ENCODE peak calls at places on chromosomes 4 and X, in five cellular contexts. One of them, this sample, is unnamed.

GRCh38 chrX:83759872-83760271 is 101.1 kb upstream of the CYLC1 start:
- DNase-seq in activated T-cell treated with anti-CD3 and anti-CD28 coated beads, Interleukin-2, amount 50 U/mL, for 72 hours: no peak
- DNase-seq in activated CD4-positive, alpha-beta T cell treated with anti-CD3 and anti-CD28 coated beads, Interleukin-2, amount 50 U/mL, for 4 hours: no peak
- DNase-seq in stomach: no peak
- DNase-seq in stimulated activated CD4-positive, alpha-beta T cell treated with anti-CD3 and anti-CD28 coated beads, Interleukin-15, amount 100 ng/mL, for 1 hour: no peak
- DNase-seq in this sample: no peak

GRCh38 chr4:173185832-173186545 is 17.4 kb downstream of the GALNT7 start:
- DNase-seq in activated T-cell treated with anti-CD3 and anti-CD28 coated beads, Interleukin-2, amount 50 U/mL, for 72 hours: no peak
- DNase-seq in activated CD4-positive, alpha-beta T cell treated with anti-CD3 and anti-CD28 coated beads, Interleukin-2, amount 50 U/mL, for 4 hours: no peak
- DNase-seq in stomach: no peak
- DNase-seq in stimulated activated CD4-positive, alpha-beta T cell treated with anti-CD3 and anti-CD28 coated beads, Interleukin-15, amount 100 ng/mL, for 1 hour: no peak
- DNase-seq in this sample: no peak

GRCh38 chr4:9867746-9868425 is 86.5 kb downstream of the DRD5 start:
- DNase-seq in activated T-cell treated with anti-CD3 and anti-CD28 coated beads, Interleukin-2, amount 50 U/mL, for 72 hours: no peak
- DNase-seq in activated CD4-positive, alpha-beta T cell treated with anti-CD3 and anti-CD28 coated beads, Interleukin-2, amount 50 U/mL, for 4 hours: no peak
- DNase-seq in stomach: no peak
- DNase-seq in stimulated activated CD4-positive, alpha-beta T cell treated with anti-CD3 and anti-CD28 coated beads, Interleukin-15, amount 100 ng/mL, for 1 hour: no peak
- DNase-seq in this sample: no peak

GRCh38 chr4:112172180-112172579 is 26.9 kb downstream of the FAM241A start:
- DNase-seq in activated T-cell treated with anti-CD3 and anti-CD28 coated beads, Interleukin-2, amount 50 U/mL, for 72 hours: no peak
- DNase-seq in activated CD4-positive, alpha-beta T cell treated with anti-CD3 and anti-CD28 coated beads, Interleukin-2, amount 50 U/mL, for 4 hours: no peak
- DNase-seq in stomach: no peak
- DNase-seq in stimulated activated CD4-positive, alpha-beta T cell treated with anti-CD3 and anti-CD28 coated beads, Interleukin-15, amount 100 ng/mL, for 1 hour: no peak
- DNase-seq in this sample: no peak

GRCh38 chrX:101787934-101788333 is 128.3 kb upstream of the ARMCX2 start:
- DNase-seq in activated T-cell treated with anti-CD3 and anti-CD28 coated beads, Interleukin-2, amount 50 U/mL, for 72 hours: no peak
- DNase-seq in activated CD4-positive, alpha-beta T cell treated with anti-CD3 and anti-CD28 coated beads, Interleukin-2, amount 50 U/mL, for 4 hours: no peak
- DNase-seq in stomach: no peak
- DNase-seq in stimulated activated CD4-positive, alpha-beta T cell treated with anti-CD3 and anti-CD28 coated beads, Interleukin-15, amount 100 ng/mL, for 1 hour: no peak
- DNase-seq in this sample: no peak

GRCh38 chr4:57355066-57355465 is 244.9 kb upstream of the IGFBP7 start:
- DNase-seq in activated T-cell treated with anti-CD3 and anti-CD28 coated beads, Interleukin-2, amount 50 U/mL, for 72 hours: no peak
- DNase-seq in activated CD4-positive, alpha-beta T cell treated with anti-CD3 and anti-CD28 coated beads, Interleukin-2, amount 50 U/mL, for 4 hours: no peak
- DNase-seq in stomach: no peak
- DNase-seq in stimulated activated CD4-positive, alpha-beta T cell treated with anti-CD3 and anti-CD28 coated beads, Interleukin-15, amount 100 ng/mL, for 1 hour: no peak
- DNase-seq in this sample: no peak

GRCh38 chrX:102835504-102836146 is 101.4 kb upstream of the RAB40AL start:
- DNase-seq in activated T-cell treated with anti-CD3 and anti-CD28 coated beads, Interleukin-2, amount 50 U/mL, for 72 hours: peak
- DNase-seq in activated CD4-positive, alpha-beta T cell treated with anti-CD3 and anti-CD28 coated beads, Interleukin-2, amount 50 U/mL, for 4 hours: no peak
- DNase-seq in stomach: no peak
- DNase-seq in stimulated activated CD4-positive, alpha-beta T cell treated with anti-CD3 and anti-CD28 coated beads, Interleukin-15, amount 100 ng/mL, for 1 hour: no peak
- DNase-seq in this sample: peak

GRCh38 chr4:25527044-25527443 is 128.6 kb upstream of the SLC34A2 start:
- DNase-seq in activated T-cell treated with anti-CD3 and anti-CD28 coated beads, Interleukin-2, amount 50 U/mL, for 72 hours: no peak
- DNase-seq in activated CD4-positive, alpha-beta T cell treated with anti-CD3 and anti-CD28 coated beads, Interleukin-2, amount 50 U/mL, for 4 hours: no peak
- DNase-seq in stomach: no peak
- DNase-seq in stimulated activated CD4-positive, alpha-beta T cell treated with anti-CD3 and anti-CD28 coated beads, Interleukin-15, amount 100 ng/mL, for 1 hour: no peak
- DNase-seq in this sample: no peak

GRCh38 chr4:82988323-82988832 is 22.2 kb downstream of the LIN54 start:
- DNase-seq in activated T-cell treated with anti-CD3 and anti-CD28 coated beads, Interleukin-2, amount 50 U/mL, for 72 hours: no peak
- DNase-seq in activated CD4-positive, alpha-beta T cell treated with anti-CD3 and anti-CD28 coated beads, Interleukin-2, amount 50 U/mL, for 4 hours: no peak
- DNase-seq in stomach: no peak
- DNase-seq in stimulated activated CD4-positive, alpha-beta T cell treated with anti-CD3 and anti-CD28 coated beads, Interleukin-15, amount 100 ng/mL, for 1 hour: no peak
- DNase-seq in this sample: no peak

GRCh38 chrX:38055170-38055847 is 49.0 kb downstream of the SYTL5 start:
- DNase-seq in activated T-cell treated with anti-CD3 and anti-CD28 coated beads, Interleukin-2, amount 50 U/mL, for 72 hours: no peak
- DNase-seq in activated CD4-positive, alpha-beta T cell treated with anti-CD3 and anti-CD28 coated beads, Interleukin-2, amount 50 U/mL, for 4 hours: no peak
- DNase-seq in stomach: no peak
- DNase-seq in stimulated activated CD4-positive, alpha-beta T cell treated with anti-CD3 and anti-CD28 coated beads, Interleukin-15, amount 100 ng/mL, for 1 hour: no peak
- DNase-seq in this sample: peak

GRCh38 chrX:85955510-85955909 is 91.8 kb downstream of the CHM start:
- DNase-seq in activated T-cell treated with anti-CD3 and anti-CD28 coated beads, Interleukin-2, amount 50 U/mL, for 72 hours: no peak
- DNase-seq in activated CD4-positive, alpha-beta T cell treated with anti-CD3 and anti-CD28 coated beads, Interleukin-2, amount 50 U/mL, for 4 hours: no peak
- DNase-seq in stomach: no peak
- DNase-seq in stimulated activated CD4-positive, alpha-beta T cell treated with anti-CD3 and anti-CD28 coated beads, Interleukin-15, amount 100 ng/mL, for 1 hour: no peak
- DNase-seq in this sample: no peak

GRCh38 chrX:48972214-48973164 is 845 bp upstream of the KCND1 start:
- DNase-seq in activated T-cell treated with anti-CD3 and anti-CD28 coated beads, Interleukin-2, amount 50 U/mL, for 72 hours: no peak
- DNase-seq in activated CD4-positive, alpha-beta T cell treated with anti-CD3 and anti-CD28 coated beads, Interleukin-2, amount 50 U/mL, for 4 hours: peak
- DNase-seq in stomach: peak
- DNase-seq in stimulated activated CD4-positive, alpha-beta T cell treated with anti-CD3 and anti-CD28 coated beads, Interleukin-15, amount 100 ng/mL, for 1 hour: no peak
- DNase-seq in this sample: no peak

GRCh38 chr4:52856802-52857201 is 5.3 kb upstream of the RASL11B start:
- DNase-seq in activated T-cell treated with anti-CD3 and anti-CD28 coated beads, Interleukin-2, amount 50 U/mL, for 72 hours: no peak
- DNase-seq in activated CD4-positive, alpha-beta T cell treated with anti-CD3 and anti-CD28 coated beads, Interleukin-2, amount 50 U/mL, for 4 hours: no peak
- DNase-seq in stomach: no peak
- DNase-seq in stimulated activated CD4-positive, alpha-beta T cell treated with anti-CD3 and anti-CD28 coated beads, Interleukin-15, amount 100 ng/mL, for 1 hour: no peak
- DNase-seq in this sample: no peak

GRCh38 chr4:84474107-84474506 is 25.0 kb downstream of the NKX6-1 start:
- DNase-seq in activated T-cell treated with anti-CD3 and anti-CD28 coated beads, Interleukin-2, amount 50 U/mL, for 72 hours: no peak
- DNase-seq in activated CD4-positive, alpha-beta T cell treated with anti-CD3 and anti-CD28 coated beads, Interleukin-2, amount 50 U/mL, for 4 hours: no peak
- DNase-seq in stomach: no peak
- DNase-seq in stimulated activated CD4-positive, alpha-beta T cell treated with anti-CD3 and anti-CD28 coated beads, Interleukin-15, amount 100 ng/mL, for 1 hour: no peak
- DNase-seq in this sample: no peak

GRCh38 chr4:66489370-66489769 is 819.1 kb upstream of the EPHA5 start:
- DNase-seq in activated T-cell treated with anti-CD3 and anti-CD28 coated beads, Interleukin-2, amount 50 U/mL, for 72 hours: no peak
- DNase-seq in activated CD4-positive, alpha-beta T cell treated with anti-CD3 and anti-CD28 coated beads, Interleukin-2, amount 50 U/mL, for 4 hours: no peak
- DNase-seq in stomach: no peak
- DNase-seq in stimulated activated CD4-positive, alpha-beta T cell treated with anti-CD3 and anti-CD28 coated beads, Interleukin-15, amount 100 ng/mL, for 1 hour: no peak
- DNase-seq in this sample: no peak

GRCh38 chrX:150146271-150146888 is 208.1 kb upstream of the EOLA2 start:
- DNase-seq in activated T-cell treated with anti-CD3 and anti-CD28 coated beads, Interleukin-2, amount 50 U/mL, for 72 hours: peak
- DNase-seq in activated CD4-positive, alpha-beta T cell treated with anti-CD3 and anti-CD28 coated beads, Interleukin-2, amount 50 U/mL, for 4 hours: no peak
- DNase-seq in stomach: no peak
- DNase-seq in stimulated activated CD4-positive, alpha-beta T cell treated with anti-CD3 and anti-CD28 coated beads, Interleukin-15, amount 100 ng/mL, for 1 hour: no peak
- DNase-seq in this sample: no peak

GRCh38 chrX:155923200-155923599 is 42.1 kb downstream of the VAMP7 start:
- DNase-seq in activated T-cell treated with anti-CD3 and anti-CD28 coated beads, Interleukin-2, amount 50 U/mL, for 72 hours: no peak
- DNase-seq in activated CD4-positive, alpha-beta T cell treated with anti-CD3 and anti-CD28 coated beads, Interleukin-2, amount 50 U/mL, for 4 hours: no peak
- DNase-seq in stomach: no peak
- DNase-seq in stimulated activated CD4-positive, alpha-beta T cell treated with anti-CD3 and anti-CD28 coated beads, Interleukin-15, amount 100 ng/mL, for 1 hour: no peak
- DNase-seq in this sample: no peak

GRCh38 chrX:107324493-107325310 is 118.3 kb downstream of the DNAAF6 start:
- DNase-seq in activated T-cell treated with anti-CD3 and anti-CD28 coated beads, Interleukin-2, amount 50 U/mL, for 72 hours: peak
- DNase-seq in activated CD4-positive, alpha-beta T cell treated with anti-CD3 and anti-CD28 coated beads, Interleukin-2, amount 50 U/mL, for 4 hours: no peak
- DNase-seq in stomach: no peak
- DNase-seq in stimulated activated CD4-positive, alpha-beta T cell treated with anti-CD3 and anti-CD28 coated beads, Interleukin-15, amount 100 ng/mL, for 1 hour: no peak
- DNase-seq in this sample: peak

GRCh38 chrX:19840899-19841648 is 46.3 kb downstream of the SH3KBP1 start:
- DNase-seq in activated T-cell treated with anti-CD3 and anti-CD28 coated beads, Interleukin-2, amount 50 U/mL, for 72 hours: peak
- DNase-seq in activated CD4-positive, alpha-beta T cell treated with anti-CD3 and anti-CD28 coated beads, Interleukin-2, amount 50 U/mL, for 4 hours: no peak
- DNase-seq in stomach: no peak
- DNase-seq in stimulated activated CD4-positive, alpha-beta T cell treated with anti-CD3 and anti-CD28 coated beads, Interleukin-15, amount 100 ng/mL, for 1 hour: no peak
- DNase-seq in this sample: no peak

GRCh38 chr4:56990109-56990508 is 11.4 kb downstream of the POLR2B start:
- DNase-seq in activated T-cell treated with anti-CD3 and anti-CD28 coated beads, Interleukin-2, amount 50 U/mL, for 72 hours: no peak
- DNase-seq in activated CD4-positive, alpha-beta T cell treated with anti-CD3 and anti-CD28 coated beads, Interleukin-2, amount 50 U/mL, for 4 hours: no peak
- DNase-seq in stomach: no peak
- DNase-seq in stimulated activated CD4-positive, alpha-beta T cell treated with anti-CD3 and anti-CD28 coated beads, Interleukin-15, amount 100 ng/mL, for 1 hour: no peak
- DNase-seq in this sample: no peak

This sample was measured in Caki2.